ENCODE peak calls at places on chromosomes 4 and X, in ten cellular contexts. L, N, W, Q, T, O, U, S, D and F are unnamed samples.

GRCh38 chrX:10769165-10769564 is 148.8 kb upstream of the MID1 start:
- DNase-seq in U (no peak), O (peak; percentile 24), D (no peak), S (no peak), Q (peak; percentile 44), N (peak; percentile 36), T (no peak), W (peak; percentile 36), L (peak; percentile 2), F (no peak)

GRCh38 chrX:9341305-9342201 is 123.3 kb upstream of the TBL1X start:
- DNase-seq in L (no peak), Q (peak; percentile 48), O (peak; percentile 3), U (peak; percentile 88), D (no peak), N (peak; percentile 53), W (peak; percentile 63), T (peak; percentile 81), S (no peak), F (no peak)

GRCh38 chrX:138128025-138128671 is 562.2 kb downstream of the ZIC3 start:
- DNase-seq in N (peak; percentile 23), Q (peak; percentile 47), U (no peak), W (peak; percentile 28), T (no peak), L (peak; percentile 1), O (peak; percentile 38), D (peak; percentile 9), S (no peak), F (no peak)

GRCh38 chr4:102778720-102779119 is 18.0 kb upstream of the MANBA start:
- DNase-seq in N (no peak), T (no peak), O (no peak), S (no peak), D (no peak), W (no peak), L (no peak), U (no peak), Q (peak; percentile 5), F (no peak)

GRCh38 chrX:13029341-13029740 is 15.1 kb downstream of the FAM9C start:
- DNase-seq in T (no peak), D (no peak), W (no peak), Q (no peak), U (no peak), N (peak; percentile 55), O (no peak), L (no peak), S (peak; percentile 40), F (no peak)

GRCh38 chr4:108072300-108072699 is 82.6 kb downstream of the HADH start:
- DNase-seq in T (peak; percentile 78), D (no peak), S (no peak), W (no peak), U (no peak), L (no peak), O (no peak), N (no peak), Q (no peak), F (peak; percentile 86)

GRCh38 chrX:49096419-49096818 is 16.7 kb upstream of the WDR45 start:
- DNase-seq in S (no peak), N (no peak), L (no peak), Q (no peak), O (no peak), U (no peak), W (no peak), T (no peak), D (no peak), F (no peak)

GRCh38 chr4:112167790-112168189 is 22.5 kb downstream of the FAM241A start:
- DNase-seq in L (no peak), W (no peak), D (no peak), T (no peak), U (no peak), Q (no peak), O (no peak), N (peak; percentile 12), S (no peak), F (peak; percentile 51)

GRCh38 chr4:2462218-2462991 is 6.5 kb upstream of the RNF4 start:
- DNase-seq in O (peak; percentile 71), N (peak; percentile 79), T (peak; percentile 75), D (no peak), L (peak; percentile 15), S (peak; percentile 42), U (peak; percentile 88), W (peak; percentile 96), Q (peak; percentile 85), F (peak; percentile 44)

GRCh38 chrX:56733459-56734046 is 4.5 kb downstream of the NBDY start:
- DNase-seq in S (peak; percentile 58), W (peak; percentile 41), D (no peak), U (no peak), Q (peak; percentile 41), O (no peak), N (peak; percentile 13), L (no peak), T (peak; percentile 67), F (peak; percentile 45)

GRCh38 chrX:19334945-19335626 is 8.6 kb upstream of the PDHA1 start:
- DNase-seq in Q (peak; percentile 8), T (no peak), D (no peak), S (no peak), W (no peak), O (peak; percentile 14), N (no peak), U (no peak), L (peak; percentile 40), F (no peak)

GRCh38 chr4:125728568-125728967 is 413.8 kb downstream of the FAT4 start:
- DNase-seq in D (no peak), Q (no peak), N (peak; percentile 98), O (no peak), U (no peak), T (no peak), W (no peak), L (no peak), S (no peak), F (no peak)

GRCh38 chrX:48919360-48919821 is 567 bp upstream of the PIM2 start:
- DNase-seq in N (no peak), Q (no peak), O (no peak), U (no peak), S (no peak), T (peak; percentile 65), D (no peak), W (peak; percentile 54), L (no peak), F (no peak)

GRCh38 chr4:106676173-106676921 is 307.8 kb upstream of the GIMD1 start:
- DNase-seq in O (no peak), D (no peak), S (no peak), W (no peak), L (no peak), Q (no peak), N (no peak), U (no peak), T (no peak), F (no peak)

GRCh38 chr4:73068496-73069337 is 799 bp downstream of the COX18 start:
- DNase-seq in L (no peak), U (no peak), Q (peak; percentile 23), W (peak; percentile 16), D (no peak), T (no peak), S (no peak), O (no peak), N (peak; percentile 39), F (peak; percentile 36)

DNA sequence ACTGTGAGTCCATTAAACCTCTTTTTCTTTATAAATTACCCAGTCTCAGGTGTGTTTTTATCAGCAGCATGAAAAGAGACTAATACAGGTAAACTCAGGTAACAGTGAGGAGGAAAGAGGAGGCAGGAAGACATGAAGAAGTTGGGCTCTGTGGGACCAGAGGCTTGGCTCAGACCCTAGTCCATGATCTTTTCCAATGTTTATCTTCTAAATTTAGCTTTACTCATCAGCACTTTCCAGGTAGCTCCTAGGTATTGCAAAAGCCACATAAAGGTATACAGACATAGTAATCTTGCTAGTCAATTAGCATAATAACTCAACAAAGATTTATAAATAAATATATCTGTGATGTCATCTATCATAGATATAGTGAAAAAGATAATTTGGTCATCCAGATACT is 11.2 kb upstream of the FRYL start:
- DNase-seq in T (no peak), W (no peak), U (no peak), D (no peak), N (no peak), S (no peak), O (no peak), L (no peak), Q (no peak), F (no peak)
- H3K4me3 ChIP-seq in T (no peak overlapping the region), W (no peak overlapping the region), U (no peak overlapping the region), D (no peak overlapping the region), N (no peak overlapping the region), S (no peak overlapping the region), O (no peak overlapping the region), L (no peak overlapping the region), Q (no peak overlapping the region), F (no peak overlapping the region)

GRCh38 chr4:40454816-40455215 is 119.7 kb downstream of the CHRNA9 start:
- DNase-seq in D (no peak), L (no peak), N (no peak), O (no peak), Q (no peak), S (no peak), W (no peak), T (no peak), U (no peak), F (no peak)

GRCh38 chr4:40455340-40455902 is 120.3 kb downstream of the CHRNA9 start:
- DNase-seq in Q (no peak), U (no peak), O (no peak), W (no peak), L (no peak), D (no peak), N (no peak), S (no peak), T (no peak), F (no peak)

GRCh38 chr4:40452490-40452813 is 117.3 kb downstream of the CHRNA9 start:
- DNase-seq in O (no peak), L (no peak), Q (no peak), W (no peak), U (no peak), N (no peak), S (no peak), T (no peak), D (no peak), F (no peak)

GRCh38 chr4:40458109-40458508 is 123.0 kb downstream of the CHRNA9 start:
- DNase-seq in D (no peak), O (no peak), U (no peak), W (no peak), N (no peak), L (no peak), Q (no peak), T (no peak), S (no peak), F (no peak)

GRCh38 chr4:40453912-40454311 is 118.8 kb downstream of the CHRNA9 start:
- DNase-seq in D (no peak), T (no peak), U (no peak), Q (no peak), N (no peak), W (no peak), S (no peak), O (no peak), L (no peak), F (no peak)
- H3K27ac ChIP-seq in D (no peak overlapping the region), T (no peak overlapping the region), U (no peak overlapping the region), Q (no peak overlapping the region), N (no peak overlapping the region), W (no peak overlapping the region), S (no peak overlapping the region), O (no peak overlapping the region), L (no peak overlapping the region), F (no peak overlapping the region)

GRCh38 chr4:55933611-55934010 is 15.1 kb upstream of the CEP135 start:
- DNase-seq in S (no peak), T (no peak), U (no peak), D (no peak), W (no peak), Q (no peak), L (no peak), O (no peak), N (no peak), F (no peak)
- H3K4me1 ChIP-seq in S (no peaks in the 10 kb centered on the region), T (no peaks in the 10 kb centered on the region), U (no peaks in the 10 kb centered on the region), D (no peaks in the 10 kb centered on the region), W (no peaks in the 10 kb centered on the region), Q (no peaks in the 10 kb centered on the region), L (no peaks in the 10 kb centered on the region), O (no peaks in the 10 kb centered on the region), N (no peaks in the 10 kb centered on the region), F (no peaks in the 10 kb centered on the region)

GRCh38 chrX:3345281-3346081 is 971 bp downstream of the MXRA5 start:
- DNase-seq in D (no peak), S (peak; percentile 20), U (peak; percentile 83), W (peak; percentile 16), L (no peak), T (no peak), O (peak; percentile 23), Q (peak; percentile 57), N (peak; percentile 56), F (no peak)
- H3K4me3 ChIP-seq in D (peak overlapping the region; percentile 42), S (peak overlapping the region; percentile 45), U (peak overlapping the region; percentile 45), W (peak overlapping the region; percentile 35), L (no peak overlapping the region), T (no peak overlapping the region), O (peak overlapping the region; percentile 51), Q (peak overlapping the region; percentile 21), N (peak overlapping the region; percentile 63), F (no peak overlapping the region)